ENCODE peak calls at places on chromosomes 12 and 14, in six cellular contexts. S is foreskin fibroblast, Q is mesothelial cell of epicardium, W is mucosa of descending colon, F is WTC11, T is cardiac muscle cell. U is an unnamed sample.
A peak's percentile ranks its signal among the peaks of the same experiment; 100 is the strongest.

GRCh38 chr14:72480465-72481243 is 413.2 kb downstream of the DPF3 start:
- DNase-seq in T (peak; percentile 5), F (no peak), Q (no peak), S (no peak), W (no peak), U (no peak)

GRCh38 chr12:93790472-93791152 is 113.4 kb downstream of the CRADD start:
- DNase-seq in F (no peak), S (peak; percentile 89), W (no peak), T (peak; percentile 90), Q (no peak), U (no peak)

GRCh38 chr14:44889600-44890479 is 71.9 kb downstream of the KLHL28 start:
- DNase-seq in F (no peak), W (no peak), S (no peak), T (peak; percentile 16), Q (no peak), U (no peak)

GRCh38 chr12:21483531-21483930 is 17.9 kb downstream of the RECQL start:
- DNase-seq in F (no peak), W (no peak), T (no peak), S (no peak), Q (no peak), U (no peak)

GRCh38 chr12:119843100-119843499 is 34.0 kb downstream of the CIT start:
- DNase-seq in S (peak; percentile 68), W (no peak), Q (no peak), T (peak; percentile 85), F (no peak), U (peak; percentile 20)

GRCh38 chr12:85865905-85866304 is 8.2 kb upstream of the NTS start:
- DNase-seq in S (peak; percentile 63), T (peak; percentile 7), W (no peak), Q (no peak), F (no peak), U (no peak)

GRCh38 chr12:32024884-32025599 is 65.8 kb downstream of the RESF1 start:
- DNase-seq in T (no peak), Q (no peak), W (no peak), F (no peak), S (no peak), U (no peak)

GRCh38 chr14:33254342-33254741 is 315.7 kb downstream of the NPAS3 start:
- DNase-seq in F (no peak), W (no peak), S (no peak), T (no peak), Q (no peak), U (no peak)

GRCh38 chr12:77097846-77098245 is 32.5 kb upstream of the E2F7 start:
- DNase-seq in F (no peak), Q (no peak), S (no peak), T (no peak), W (no peak), U (no peak)

DNA sequence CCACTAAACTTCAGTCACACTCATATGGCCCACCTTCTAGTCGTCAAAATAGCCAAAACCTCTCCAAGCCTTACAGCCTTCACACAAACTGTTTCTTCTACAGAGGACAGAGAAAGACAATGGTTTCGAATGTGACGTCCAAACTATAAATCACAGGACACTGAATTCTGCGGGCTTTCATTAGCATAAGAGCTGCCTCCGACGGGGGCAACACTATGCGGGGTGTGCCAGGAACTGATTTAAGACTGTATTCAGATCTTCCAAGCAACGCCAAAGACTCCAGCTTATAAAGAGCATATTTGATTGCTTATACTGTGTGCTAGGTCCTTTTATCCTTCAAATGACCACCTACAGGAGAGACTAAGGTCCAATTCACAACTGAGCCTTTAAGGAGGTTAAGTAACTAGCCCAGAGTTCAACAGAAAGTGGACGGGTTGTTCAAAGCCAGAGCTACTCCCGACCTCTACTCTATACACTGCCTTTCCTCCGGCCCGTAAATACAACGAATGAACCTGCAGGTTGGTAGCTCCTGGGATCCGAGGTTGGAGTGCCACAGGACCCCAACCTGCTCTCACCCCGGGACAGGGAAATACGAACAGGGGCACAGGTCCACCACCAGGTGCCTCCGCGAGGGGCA is 574 bp downstream of the L2HGDH start:
- DNase-seq in S (no peak), F (no peak), Q (no peak), W (no peak), T (no peak), U (no peak)
- TF ChIP-seq CTCF in S (peak; percentile 16), F (peak; percentile 47), Q (peak; percentile 20), W (no peak), T (peak; percentile 43), U (peak; percentile 22)

GRCh38 chr14:26730929-26731618 is 133.2 kb upstream of the NOVA1 start:
- DNase-seq in Q (no peak), F (peak; percentile 61), W (no peak), S (peak; percentile 46), T (peak; percentile 53), U (no peak)
- TF ChIP-seq CTCF in Q (peak; percentile 26), F (peak; percentile 55), W (no peak), S (peak; percentile 15), T (peak; percentile 58), U (peak; percentile 31)

DNA sequence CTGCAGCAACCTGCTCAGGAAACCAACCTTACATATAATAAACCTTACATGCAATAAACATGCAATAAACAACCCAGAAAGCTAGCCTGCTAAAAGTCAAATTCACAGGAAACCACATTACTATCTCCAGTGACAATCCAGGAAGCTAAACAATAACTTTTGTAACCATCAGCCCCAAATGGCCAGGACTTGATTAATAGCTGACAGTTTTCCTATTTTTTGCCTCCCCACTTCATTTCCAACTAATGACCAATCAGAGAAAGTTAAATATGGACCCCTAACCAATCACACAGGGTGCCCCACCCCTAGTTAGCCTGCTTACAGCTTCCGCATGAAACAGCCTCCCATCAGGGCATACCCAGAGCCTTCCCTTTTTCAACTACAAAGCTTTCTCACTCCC is 152.2 kb upstream of the LMNTD1 start:
- DNase-seq in F (no peak), Q (no peak), T (no peak), S (no peak), W (no peak), U (no peak)
- TF ChIP-seq CTCF in F (no peak), Q (no peak), T (no peak), S (no peak), W (no peak), U (no peak)

DNA sequence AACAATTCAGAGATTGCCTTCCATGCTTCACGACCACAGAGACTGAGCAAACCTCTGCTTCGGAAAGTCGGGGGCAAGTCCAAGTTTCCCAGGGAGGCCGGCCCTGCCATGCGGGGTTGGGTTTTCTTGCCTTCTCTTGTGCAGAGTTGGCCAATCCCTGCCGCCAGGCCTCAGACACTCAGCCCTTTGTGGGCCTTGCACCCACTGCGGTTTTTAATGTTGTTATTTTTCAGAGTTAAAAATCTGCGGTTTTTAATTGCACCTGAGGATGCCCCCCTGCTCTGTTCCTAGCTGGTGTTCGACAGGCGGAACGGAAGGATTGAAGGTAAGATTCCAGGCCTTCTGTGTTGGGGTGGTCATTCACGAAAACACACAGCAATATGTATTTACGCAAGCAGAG is 108.7 kb downstream of the CALM1 start:
- DNase-seq in F (no peak), W (no peak), T (no peak), Q (no peak), S (no peak), U (no peak)
- TF ChIP-seq CTCF in F (no peak), W (no peak), T (no peak), Q (no peak), S (no peak), U (no peak)

DNA sequence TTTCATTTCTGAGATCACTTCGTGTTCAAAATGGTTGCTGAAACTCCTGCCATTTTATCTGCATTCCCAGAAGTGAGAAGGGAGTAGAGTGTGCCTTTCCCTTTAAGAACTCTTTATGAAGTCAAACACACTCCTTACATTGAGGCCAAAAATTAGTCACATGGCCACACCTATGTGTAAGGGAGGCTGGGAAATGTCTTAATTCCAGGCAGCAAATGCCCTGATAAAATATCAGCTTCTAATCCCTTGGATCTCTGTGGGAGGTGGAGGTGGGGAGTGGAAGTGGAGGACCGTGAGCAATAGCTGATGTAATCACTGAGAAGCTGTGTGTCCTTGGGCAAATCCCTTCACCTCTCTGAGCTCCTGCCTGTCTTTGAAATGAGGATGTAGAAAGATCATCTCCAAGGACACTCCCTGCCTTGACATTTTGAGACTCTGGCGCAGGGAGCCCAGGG is 22.7 kb upstream of the ANKRD9 start:
- DNase-seq in S (peak; percentile 37), T (peak; percentile 57), F (no peak), W (no peak), Q (no peak), U (no peak)
- TF ChIP-seq CTCF in S (no peak), T (no peak), F (no peak), W (no peak), Q (no peak), U (no peak)

GRCh38 chr14:21022686-21023085 is 2.2 kb downstream of the NDRG2 start:
- DNase-seq in Q (no peak), W (no peak), F (no peak), T (no peak), S (no peak), U (no peak)

GRCh38 chr14:21020977-21021545 is 3.8 kb downstream of the NDRG2 start:
- DNase-seq in S (no peak), Q (no peak), W (no peak), F (no peak), T (no peak), U (no peak)

GRCh38 chr14:21024668-21025373 is at the start of gene NDRG2:
- DNase-seq in T (peak; percentile 75), S (peak; percentile 29), F (peak; percentile 92), Q (peak; percentile 74), W (peak; percentile 90), U (no peak)

GRCh38 chr14:21023817-21024667 is 819 bp downstream of the NDRG2 start:
- DNase-seq in W (no peak), S (no peak), Q (no peak), T (no peak), F (peak; percentile 17), U (no peak)

DNA sequence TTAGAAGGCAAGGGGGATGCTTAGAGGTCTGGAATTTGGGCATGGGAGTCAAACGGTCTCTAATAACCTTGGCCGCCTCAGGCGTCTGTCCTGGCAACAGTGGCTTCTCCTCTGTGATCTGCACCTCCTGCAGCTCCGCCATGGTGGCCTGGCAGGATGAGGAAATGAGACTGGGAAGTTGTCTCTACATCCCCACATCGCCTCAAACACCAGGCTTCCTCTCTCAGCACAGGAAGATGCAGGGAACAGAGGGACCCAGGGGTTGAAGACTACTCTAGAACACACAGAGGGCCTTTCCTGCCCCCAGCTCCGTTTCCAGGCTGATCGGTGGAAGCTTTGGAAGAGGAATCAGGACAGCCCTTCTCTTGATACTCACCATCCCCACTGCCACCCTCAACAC is 1.7 kb downstream of the NDRG2 start:
- DNase-seq in T (no peak), F (no peak), S (no peak), W (no peak), Q (no peak), U (no peak)
- TF ChIP-seq CTCF in T (no peak), F (no peak), S (no peak), W (no peak), Q (no peak), U (no peak)

GRCh38 chr12:110932048-110932447 is 11.7 kb upstream of the MYL2 start:
- DNase-seq in W (no peak), F (peak; percentile 60), Q (no peak), T (peak; percentile 29), S (no peak), U (no peak)
- TF ChIP-seq CTCF in W (no peak), F (peak; percentile 37), Q (peak; percentile 23), T (peak; percentile 62), S (peak; percentile 14), U (no peak)

GRCh38 chr14:53151867-53152626 is 1.1 kb downstream of the DDHD1 start:
- DNase-seq in W (peak; percentile 84), F (peak; percentile 46), T (peak; percentile 48), Q (peak; percentile 30), S (peak; percentile 84), U (no peak)
- TF ChIP-seq CTCF in W (no peak), F (no peak), T (peak; percentile 7), Q (no peak), S (no peak), U (no peak)

U was measured in AG09319.